ENCODE peak calls at places on chromosomes 2 and 18, in nine cellular contexts. P is transverse colon, L is body of pancreas, N is stomach, O is adrenal gland, Q is A549, H is breast epithelium, E is sigmoid colon, X is NB4. M is an unnamed sample.

GRCh38 chr2:138516030-138516704 is 14.6 kb downstream of the SPOPL start:
- DNase-seq in P (no peak), L (no peak), N (no peak), O (no peak), Q (no peak), H (no peak), E (no peak), X (no peak), M (no peak)

GRCh38 chr2:174606336-174606735 is 8.7 kb upstream of the WIPF1 start:
- DNase-seq in P (no peak), L (peak; percentile 12), N (no peak), O (peak; percentile 72), Q (peak; percentile 56), H (no peak), E (peak; percentile 82), X (no peak), M (no peak)

GRCh38 chr2:81974216-81974615 is 1669.7 kb upstream of the LRRTM1 start:
- DNase-seq in P (no peak), L (no peak), N (no peak), O (no peak), Q (no peak), H (no peak), E (no peak), X (no peak), M (no peak)

GRCh38 chr2:122635649-122636496 is 880.4 kb downstream of the TSN start:
- DNase-seq in P (no peak), L (no peak), N (no peak), O (no peak), Q (no peak), H (no peak), E (no peak), X (no peak), M (no peak)

GRCh38 chr2:39730276-39730675 is 48.8 kb downstream of the THUMPD2 start:
- DNase-seq in P (no peak), L (no peak), N (no peak), O (no peak), Q (no peak), H (no peak), E (no peak), X (no peak), M (no peak)

GRCh38 chr2:54803783-54804758 is 80.6 kb downstream of the EML6 start:
- DNase-seq in P (no peak), L (no peak), N (no peak), O (no peak), Q (no peak), H (no peak), E (no peak), X (no peak), M (no peak)

GRCh38 chr2:169716229-169716886 is 17.3 kb upstream of the KLHL23 start:
- DNase-seq in P (peak; percentile 52), L (no peak), N (peak; percentile 30), O (no peak), Q (no peak), H (no peak), E (no peak), X (no peak), M (no peak)

GRCh38 chr2:39938035-39938835 is 159.2 kb upstream of the THUMPD2 start:
- DNase-seq in P (no peak), L (no peak), N (no peak), O (no peak), Q (no peak), H (no peak), E (no peak), X (no peak), M (no peak)

DNA sequence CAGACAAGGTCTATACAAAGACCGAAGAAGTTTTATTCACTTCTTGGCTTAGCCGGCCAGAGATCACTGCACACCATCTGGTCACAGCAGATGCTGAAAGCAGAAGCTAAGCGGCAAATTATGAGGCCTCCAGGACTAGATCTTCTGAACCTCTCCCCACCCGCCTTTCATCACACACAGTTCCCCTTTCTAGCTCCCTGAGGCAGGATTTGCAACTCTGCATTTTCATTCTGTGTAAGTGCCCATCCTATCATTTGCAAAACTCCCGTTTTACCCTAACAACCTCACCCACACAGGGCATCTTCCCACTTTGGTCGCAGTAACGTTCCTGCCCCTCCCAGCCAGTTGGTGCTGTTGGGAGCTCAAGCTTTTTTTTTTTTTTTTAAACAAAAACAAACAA is 3.1 kb upstream of the MOB1A start:
- DNase-seq in P (peak; percentile 57), L (peak; percentile 75), N (no peak), O (peak; percentile 77), Q (no peak), H (no peak), E (peak; percentile 72), X (peak; percentile 99), M (peak; percentile 64)
- H3K4me3 ChIP-seq in P (no peak overlapping the region), L (no peak overlapping the region), N (no peak overlapping the region), O (no peak overlapping the region), Q (no peak overlapping the region), H (no peak overlapping the region), E (no peak overlapping the region), X (peak overlapping the region; percentile 35), M (no peak overlapping the region)

DNA sequence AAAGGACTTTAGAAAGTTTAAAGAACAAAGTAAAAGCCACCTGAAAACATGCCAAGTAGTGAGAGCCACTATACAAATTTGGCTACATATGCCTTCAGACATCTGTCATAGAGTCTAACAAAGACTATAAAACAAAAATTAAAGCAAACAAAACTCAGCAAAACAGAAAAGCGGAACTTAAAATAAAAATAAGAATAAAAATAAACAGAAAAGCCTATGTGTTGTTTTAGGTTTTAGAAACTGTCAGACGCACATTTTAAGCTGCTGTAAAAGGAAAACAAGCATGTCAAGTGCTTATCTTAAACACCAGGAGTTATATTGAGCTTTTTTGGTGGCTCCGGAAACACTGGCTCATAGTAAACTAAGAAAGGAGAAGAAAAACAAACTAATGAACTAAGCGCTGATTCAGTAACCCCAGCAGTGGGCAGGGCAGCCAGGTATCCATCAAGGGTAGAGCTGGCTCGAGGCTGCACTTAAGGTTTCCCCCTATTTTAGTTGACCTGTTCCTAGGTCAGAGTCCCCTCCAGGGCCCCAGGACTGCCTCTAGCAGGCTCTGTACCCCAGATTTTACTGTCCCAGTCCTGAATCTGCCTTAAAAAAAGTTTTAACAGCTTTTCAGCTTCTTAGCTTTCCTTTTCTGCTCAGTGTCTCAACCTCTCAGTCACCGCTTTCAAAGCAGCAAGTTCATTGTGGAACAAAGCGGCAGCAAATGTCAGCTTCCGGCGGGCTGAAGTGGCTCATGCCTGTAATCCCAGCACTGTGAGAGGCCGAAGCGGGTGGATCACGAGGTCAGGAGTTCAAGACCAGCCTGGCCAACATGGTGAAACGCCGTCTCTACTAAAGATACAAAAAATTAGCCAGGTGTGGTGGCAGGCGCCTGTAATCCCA is 15.3 kb upstream of the RMC1 start:
- DNase-seq in P (peak; percentile 23), L (no peak), N (peak; percentile 32), O (no peak), Q (no peak), H (no peak), E (no peak), X (no peak), M (no peak)
- TF ChIP-seq POLR2A in P (no peak), L (no peak), N (no peak), O (no peak), Q (no peak), H (no peak), E (no peak), X (no peak), M (no peak)

GRCh38 chr2:218896501-218897393 is 16.1 kb downstream of the WNT10A start:
- DNase-seq in P (peak; percentile 67), L (peak; percentile 23), N (peak; percentile 41), O (peak; percentile 51), Q (peak; percentile 43), H (no peak), E (no peak), X (peak; percentile 89), M (peak; percentile 85)
- H3K4me3 ChIP-seq in P (no peak overlapping the region), L (no peak overlapping the region), N (peak overlapping the region; percentile 14), O (no peak overlapping the region), Q (peak overlapping the region; percentile 23), H (no peak overlapping the region), E (no peak overlapping the region), X (no peak overlapping the region), M (no peak overlapping the region)

GRCh38 chr2:109612991-109613921 is 510 bp downstream of the SEPTIN10 start:
- DNase-seq in P (peak; percentile 63), L (peak; percentile 44), N (peak; percentile 39), O (peak; percentile 77), Q (no peak), H (no peak), E (peak; percentile 87), X (peak; percentile 71), M (peak; percentile 48)
- TF ChIP-seq POLR2A in P (no peak), L (no peak), N (no peak), O (peak; percentile 48), Q (peak; percentile 59), H (no peak), E (no peak), X (no peak), M (no peak)

GRCh38 chr18:32770181-32770650 is 2.6 kb downstream of the KLHL14 start:
- DNase-seq in P (no peak), L (peak; percentile 3), N (no peak), O (no peak), Q (no peak), H (no peak), E (peak; percentile 65), X (no peak), M (peak; percentile 83)
- H3K4me3 ChIP-seq in P (no peak overlapping the region), L (no peak overlapping the region), N (peak overlapping the region; percentile 60), O (no peak overlapping the region), Q (no peak overlapping the region), H (peak overlapping the region; percentile 43), E (peak overlapping the region; percentile 52), X (no peak overlapping the region), M (no peak overlapping the region)

GRCh38 chr18:9017170-9017899 is 85.2 kb upstream of the NDUFV2 start:
- DNase-seq in P (peak; percentile 68), L (peak; percentile 47), N (peak; percentile 62), O (peak; percentile 86), Q (peak; percentile 63), H (peak; percentile 64), E (peak; percentile 90), X (peak; percentile 96), M (peak; percentile 94)
- TF ChIP-seq POLR2A in P (no peak), L (no peak), N (no peak), O (no peak), Q (no peak), H (no peak), E (no peak), X (no peak), M (no peak)

DNA sequence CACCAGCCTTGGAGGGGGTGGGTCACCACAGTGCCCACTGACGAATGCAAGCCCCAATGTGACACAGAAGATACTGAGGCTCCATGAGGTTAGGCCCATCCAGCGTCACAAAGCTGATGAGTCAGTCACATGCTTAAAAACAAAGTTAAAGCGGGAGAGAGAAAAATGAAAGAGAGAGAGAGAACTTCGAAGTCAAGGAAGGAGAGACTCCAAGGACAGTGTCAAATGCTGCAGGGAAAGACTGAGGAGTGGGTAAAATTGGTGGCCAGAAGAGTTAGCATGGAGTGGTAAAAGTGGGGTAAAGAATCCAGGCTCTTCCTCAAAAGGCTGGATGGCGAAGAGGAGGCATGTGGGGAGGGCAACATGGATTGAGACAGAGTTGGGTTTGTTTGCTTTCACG is 201.9 kb upstream of the CCDC150 start:
- DNase-seq in P (no peak), L (no peak), N (no peak), O (no peak), Q (no peak), H (no peak), E (no peak), X (no peak), M (no peak)
- H3K4me3 ChIP-seq in P (no peak overlapping the region), L (no peak overlapping the region), N (no peak overlapping the region), O (no peak overlapping the region), Q (no peak overlapping the region), H (no peak overlapping the region), E (no peak overlapping the region), X (no peak overlapping the region), M (no peak overlapping the region)

GRCh38 chr2:159742846-159743245 is 30.5 kb downstream of the MARCHF7 start:
- DNase-seq in P (no peak), L (no peak), N (no peak), O (no peak), Q (no peak), H (no peak), E (no peak), X (no peak), M (no peak)
- TF ChIP-seq POLR2A in P (no peak), L (no peak), N (no peak), O (no peak), Q (no peak), H (no peak), E (no peak), X (no peak), M (no peak)